ENCODE peak calls at places on chromosomes 16 and 17, in four cellular contexts. T is left ventricle myocardium superior, X is RCC 7860, U is non-pigmented ciliary epithelial cell. W is an unnamed sample.

GRCh38 chr17:7141824-7142223 is 27.2 kb upstream of the ASGR2 start:
- DNase-seq in T (no peak), X (no peak), U (no peak), W (no peak)

GRCh38 chr17:80959330-80960036 is 32.2 kb upstream of the CHMP6 start:
- DNase-seq in T (peak), X (no peak), U (no peak), W (no peak)

GRCh38 chr16:19119564-19119963 is 5.8 kb downstream of the ITPRIPL2 start:
- DNase-seq in T (no peak), X (no peak), U (peak), W (no peak)

GRCh38 chr17:38511126-38512108 is 83.2 kb downstream of the ARHGAP23 start:
- DNase-seq in T (no peak), X (no peak), U (no peak), W (peak)

GRCh38 chr16:55476625-55477533 is 2.1 kb upstream of the MMP2 start:
- DNase-seq in T (peak), X (no peak), U (no peak), W (no peak)

GRCh38 chr16:29996773-29997250 is 771 bp downstream of the INO80E start:
- DNase-seq in T (no peak), X (no peak), U (no peak), W (no peak)

GRCh38 chr16:31081428-31082351 is 7.1 kb downstream of the PRSS53 start:
- DNase-seq in T (no peak), X (no peak), U (no peak), W (no peak)

GRCh38 chr17:16013943-16014407 is 14.4 kb downstream of the TTC19 start:
- DNase-seq in T (no peak), X (peak), U (peak), W (peak)

GRCh38 chr17:35083071-35083470 is 19.6 kb upstream of the RFFL start:
- DNase-seq in T (no peak), X (no peak), U (no peak), W (no peak)

GRCh38 chr17:32516450-32516849 is 29.7 kb downstream of the CDK5R1 start:
- DNase-seq in T (no peak), X (no peak), U (no peak), W (no peak)

GRCh38 chr17:7929158-7930029 is at the start of gene KCNAB3:
- DNase-seq in T (peak), X (no peak), U (no peak), W (no peak)

GRCh38 chr17:48522990-48523389 is 7.8 kb downstream of the HOXB1 start:
- DNase-seq in T (no peak), X (no peak), U (no peak), W (no peak)

GRCh38 chr17:3657874-3658783 is 10.2 kb downstream of the TAX1BP3 start:
- DNase-seq in T (no peak), X (no peak), U (no peak), W (no peak)

GRCh38 chr17:79220201-79220714 is 145.6 kb downstream of the ENGASE start:
- DNase-seq in T (no peak), X (no peak), U (no peak), W (no peak)

GRCh38 chr16:14301150-14302030 is 230.3 kb downstream of the MRTFB start:
- DNase-seq in T (no peak), X (no peak), U (no peak), W (peak)

GRCh38 chr17:81251943-81252301 is 12.8 kb downstream of the NDUFAF8 start:
- DNase-seq in T (peak), X (no peak), U (no peak), W (no peak)

W was measured in kidney glomerular epithelial cell.